ENCODE peak calls at places on chromosome 4, in six cellular contexts. Q is H1, B is stomach, S is GM12878, L is breast epithelium, C is upper lobe of left lung. F is an unnamed sample.

GRCh38 chr4:137923494-137923893 is 318.7 kb downstream of the SLC7A11 start:
- DNase-seq in B (no peak), Q (no peak), C (no peak), L (no peak), S (no peak), F (no peak)

GRCh38 chr4:141645611-141646340 is 9.4 kb downstream of the IL15 start:
- DNase-seq in B (no peak), Q (no peak), C (no peak), S (no peak), L (no peak), F (no peak)

GRCh38 chr4:99205104-99205979 is 13.7 kb downstream of the ADH6 start:
- DNase-seq in C (peak; percentile 46), S (no peak), B (no peak), L (no peak), Q (no peak), F (peak; percentile 32)

GRCh38 chr4:83582289-83582756 is 46.4 kb downstream of the GPAT3 start:
- DNase-seq in B (peak; percentile 54), L (peak; percentile 19), C (no peak), S (no peak), Q (no peak), F (peak; percentile 83)

GRCh38 chr4:113849771-113850170 is 88.2 kb upstream of the CAMK2D start:
- DNase-seq in S (no peak), B (no peak), L (no peak), C (no peak), Q (no peak), F (no peak)

GRCh38 chr4:86831262-86832090 is 17.7 kb downstream of the SLC10A6 start:
- DNase-seq in B (no peak), C (peak; percentile 36), L (peak; percentile 55), Q (no peak), S (no peak), F (peak; percentile 9)

GRCh38 chr4:54586343-54586953 is 71.3 kb upstream of the KIT start:
- DNase-seq in Q (no peak), S (no peak), B (no peak), L (no peak), C (no peak), F (peak; percentile 33)

GRCh38 chr4:108247511-108248088 is 78.9 kb upstream of the LEF1 start:
- DNase-seq in C (no peak), L (no peak), Q (peak; percentile 48), S (no peak), B (no peak), F (no peak)

GRCh38 chr4:112664611-112665010 is 27.7 kb downstream of the LARP7 start:
- DNase-seq in L (no peak), C (no peak), B (no peak), Q (no peak), S (no peak), F (no peak)

DNA sequence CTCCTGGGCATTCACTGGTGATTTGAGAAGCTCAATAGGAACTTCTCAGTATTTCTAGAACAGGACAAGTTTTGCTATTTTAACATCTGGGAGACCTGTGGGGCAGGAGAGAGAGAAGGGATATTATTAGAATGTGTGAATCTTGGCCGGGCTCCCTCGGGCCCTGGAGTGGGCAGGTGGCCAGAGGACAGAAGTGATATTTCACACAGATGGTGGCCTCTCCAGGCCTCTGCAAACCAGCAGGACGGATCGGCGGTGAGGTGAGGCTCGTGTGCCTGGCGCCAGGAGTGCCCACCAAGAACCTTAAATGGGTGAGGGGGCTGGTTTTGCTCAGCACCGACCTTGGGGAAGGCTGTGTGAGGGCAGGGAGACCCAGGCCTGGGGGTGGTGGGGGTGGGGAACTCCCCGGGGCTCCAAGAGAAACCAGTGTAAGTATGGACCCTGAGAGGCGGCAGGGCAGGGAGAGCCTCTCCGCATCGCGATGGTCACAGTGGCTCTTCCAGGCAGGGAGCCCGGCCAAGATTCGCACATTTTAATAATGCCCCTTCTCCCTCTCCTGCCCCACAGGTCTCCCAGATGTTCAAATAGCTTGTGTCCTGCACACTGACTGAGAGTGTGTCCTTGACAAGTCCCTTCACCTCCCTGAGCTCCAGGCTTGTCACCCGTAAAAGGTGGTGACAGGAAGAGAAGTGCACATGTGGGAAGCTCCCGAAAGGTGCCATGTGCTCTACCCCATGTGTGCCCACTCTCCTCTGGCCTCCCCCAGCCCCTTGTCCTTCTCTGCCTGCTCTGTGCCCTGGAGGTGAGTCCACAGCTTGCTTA is 64.9 kb downstream of the SORCS2 start:
- DNase-seq in L (no peak), S (no peak), Q (no peak), B (no peak), C (no peak), F (peak; percentile 27)
- TF ChIP-seq POLR2AphosphoS5 in L (no peak), S (no peak), Q (no peak), B (no peak), C (no peak), F (no peak)

GRCh38 chr4:13540446-13541175 is 3.7 kb downstream of the NKX3-2 start:
- DNase-seq in L (no peak), B (no peak), C (no peak), Q (peak; percentile 48), S (no peak), F (no peak)
- H3K27ac ChIP-seq in L (no peak overlapping the region), B (no peak overlapping the region), C (no peak overlapping the region), Q (no peak overlapping the region), S (no peak overlapping the region), F (peak overlapping the region; percentile 49)

DNA sequence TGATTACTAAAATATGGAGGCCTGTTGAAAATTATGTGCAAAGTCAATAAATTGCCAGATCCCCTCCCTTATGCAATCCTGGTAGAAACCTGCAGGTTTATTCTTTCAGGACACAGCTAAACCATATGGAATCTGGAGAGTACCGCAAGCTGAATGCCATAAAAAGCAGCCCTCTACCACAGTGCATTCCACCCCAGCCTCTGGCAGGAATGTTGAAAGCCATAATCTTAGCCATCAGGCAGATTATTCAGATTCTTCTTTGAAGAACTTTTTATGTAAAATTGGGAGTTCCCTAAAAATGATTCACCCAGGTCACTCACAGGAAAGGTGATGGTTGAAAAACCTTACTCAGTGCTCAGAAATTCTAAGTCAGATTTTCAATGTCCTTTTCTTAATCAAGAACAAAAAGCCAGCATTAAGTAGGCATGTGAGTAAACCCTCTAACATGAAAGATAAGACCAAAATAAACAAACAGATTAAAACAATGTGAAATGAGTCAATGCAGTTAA is 227.1 kb downstream of the FSTL5 start:
- DNase-seq in B (no peak), C (no peak), S (no peak), Q (no peak), L (no peak), F (no peak)
- TF ChIP-seq POLR2A in B (no peak), C (no peak), S (no peak), Q (no peak), L (no peak), F (no peak)

GRCh38 chr4:75306496-75306895 is 207.7 kb downstream of the RCHY1 start:
- DNase-seq in B (no peak), Q (no peak), L (no peak), S (no peak), C (no peak), F (no peak)
- TF ChIP-seq POLR2AphosphoS5 in B (no peak), Q (no peak), L (no peak), S (no peak), C (no peak), F (no peak)

GRCh38 chr4:138951764-138952163 is 63.8 kb upstream of the NOCT start:
- DNase-seq in L (no peak), B (no peak), S (no peak), C (no peak), Q (peak; percentile 22), F (no peak)

GRCh38 chr4:138949866-138950265 is 65.7 kb upstream of the NOCT start:
- DNase-seq in L (no peak), S (no peak), C (no peak), B (no peak), Q (peak; percentile 30), F (no peak)

GRCh38 chr4:138957302-138957701 is 58.3 kb upstream of the NOCT start:
- DNase-seq in Q (peak; percentile 13), B (no peak), S (no peak), C (no peak), L (no peak), F (no peak)

GRCh38 chr4:138952405-138952804 is 63.2 kb upstream of the NOCT start:
- DNase-seq in B (no peak), Q (peak; percentile 17), C (no peak), L (peak; percentile 35), S (no peak), F (no peak)

DNA sequence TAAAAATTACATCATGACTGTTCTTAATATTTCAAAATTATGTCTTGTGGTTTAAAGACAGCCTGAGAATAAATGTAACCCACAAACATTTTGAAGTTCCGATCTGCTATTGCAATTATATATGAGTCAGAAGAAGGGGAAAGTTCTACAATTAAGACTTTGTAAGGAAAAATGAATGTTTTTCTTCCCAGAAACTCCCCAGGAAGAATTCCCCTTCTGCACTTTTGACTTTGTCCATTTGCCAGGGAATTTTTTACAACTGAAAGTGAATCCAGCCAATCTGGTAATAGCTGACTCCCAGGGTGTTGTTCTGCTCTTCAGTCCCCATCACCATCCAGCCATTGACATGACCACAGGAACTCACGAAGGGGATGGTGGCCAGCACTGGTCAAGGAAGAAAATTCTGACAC is 61.6 kb upstream of the NOCT start:
- DNase-seq in S (no peak), C (no peak), L (peak; percentile 67), B (no peak), Q (peak; percentile 26), F (no peak)
- H3K27ac ChIP-seq in S (no peak overlapping the region), C (peak overlapping the region; percentile 32), L (peak overlapping the region; percentile 83), B (no peak overlapping the region), Q (no peak overlapping the region), F (no peak overlapping the region)

DNA sequence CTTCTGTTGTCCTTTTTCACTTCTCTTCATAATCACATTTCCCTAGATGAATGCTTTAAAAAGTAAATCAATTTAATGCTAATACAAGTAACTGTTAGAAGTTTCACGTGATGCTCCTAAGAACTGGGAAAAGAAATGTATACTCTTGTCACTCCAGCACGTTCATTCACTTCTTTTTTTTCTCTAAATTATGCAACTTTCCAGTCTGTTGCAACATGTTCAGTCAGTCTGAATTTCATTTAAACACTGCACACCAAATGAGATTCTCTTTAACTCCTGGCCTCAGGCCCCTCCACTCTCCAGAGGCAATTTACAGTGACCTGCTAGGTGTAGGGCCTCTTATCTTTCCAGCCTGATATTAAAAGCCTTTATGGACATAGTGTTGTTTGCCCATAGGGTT is 321.9 kb downstream of the HS3ST1 start:
- DNase-seq in B (no peak), L (no peak), Q (no peak), S (no peak), C (no peak), F (no peak)
- TF ChIP-seq POLR2A in B (no peak), L (no peak), Q (no peak), S (no peak), C (no peak), F (no peak)

DNA sequence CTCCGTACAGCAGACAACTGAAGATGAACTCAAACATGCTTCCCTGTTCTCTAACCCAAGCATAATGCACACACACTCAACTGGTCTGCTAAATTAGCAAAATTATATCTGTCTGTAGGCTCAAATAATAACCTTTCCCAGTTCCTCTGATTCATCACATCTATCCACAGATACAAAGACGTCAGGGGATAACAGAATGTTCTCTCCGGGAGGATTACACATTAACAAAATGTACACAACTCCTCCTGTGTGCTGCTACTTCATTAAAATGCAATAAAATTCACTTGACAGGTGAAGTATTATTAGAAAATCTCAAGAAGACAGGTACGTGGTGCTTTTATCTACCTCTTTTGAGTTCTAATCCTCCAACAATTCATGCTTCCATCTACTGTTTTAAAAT is 57.4 kb downstream of the FAT1 start:
- DNase-seq in B (no peak), C (no peak), L (no peak), Q (no peak), S (no peak), F (no peak)
- TF ChIP-seq POLR2AphosphoS5 in B (no peak), C (no peak), L (no peak), Q (no peak), S (no peak), F (peak; percentile 57)

F was measured in transverse colon.